ENCODE peak calls at places on chromosome 7, in seven cellular contexts. One of them, this sample, is unnamed.

GRCh38 chr7:69018200-69018599 is 580.1 kb upstream of the AUTS2 start:
- DNase-seq in memory B cell: no peak
- DNase-seq in sciatic nerve: no peak
- DNase-seq in endothelial cell of umbilical vein: no peak
- DNase-seq in activated gamma-delta T cell: no peak
- DNase-seq in cerebellum: no peak
- DNase-seq in T-helper 2 cell: no peak
- DNase-seq in this sample: no peak

GRCh38 chr7:130926021-130926691 is 192.1 kb upstream of the KLF14 start:
- DNase-seq in memory B cell: peak
- DNase-seq in endothelial cell of umbilical vein: no peak
- DNase-seq in sciatic nerve: no peak
- DNase-seq in T-helper 2 cell: no peak
- DNase-seq in activated gamma-delta T cell: peak
- DNase-seq in cerebellum: no peak
- DNase-seq in this sample: no peak

GRCh38 chr7:135147899-135148721 is at the start of gene TMEM140:
- DNase-seq in memory B cell: peak
- DNase-seq in sciatic nerve: no peak
- DNase-seq in endothelial cell of umbilical vein: peak
- DNase-seq in T-helper 2 cell: peak
- DNase-seq in activated gamma-delta T cell: no peak
- DNase-seq in cerebellum: no peak
- DNase-seq in this sample: no peak

GRCh38 chr7:71363223-71363622 is 231.3 kb downstream of the GALNT17 start:
- DNase-seq in cerebellum: no peak
- DNase-seq in T-helper 2 cell: no peak
- DNase-seq in endothelial cell of umbilical vein: no peak
- DNase-seq in sciatic nerve: no peak
- DNase-seq in memory B cell: no peak
- DNase-seq in activated gamma-delta T cell: no peak
- DNase-seq in this sample: no peak

GRCh38 chr7:74002474-74003017 is 25.4 kb upstream of the ELN start:
- DNase-seq in endothelial cell of umbilical vein: peak
- DNase-seq in sciatic nerve: no peak
- DNase-seq in T-helper 2 cell: no peak
- DNase-seq in cerebellum: no peak
- DNase-seq in activated gamma-delta T cell: no peak
- DNase-seq in memory B cell: no peak
- DNase-seq in this sample: peak

GRCh38 chr7:27143022-27143949 is at the start of gene HOXA5:
- DNase-seq in activated gamma-delta T cell: no peak
- DNase-seq in cerebellum: no peak
- DNase-seq in T-helper 2 cell: no peak
- DNase-seq in sciatic nerve: no peak
- DNase-seq in endothelial cell of umbilical vein: peak
- DNase-seq in memory B cell: peak
- DNase-seq in this sample: peak

GRCh38 chr7:147578196-147578595 is 1012.4 kb upstream of the C7orf33 start:
- DNase-seq in T-helper 2 cell: no peak
- DNase-seq in activated gamma-delta T cell: no peak
- DNase-seq in endothelial cell of umbilical vein: no peak
- DNase-seq in cerebellum: no peak
- DNase-seq in memory B cell: no peak
- DNase-seq in sciatic nerve: no peak
- DNase-seq in this sample: no peak

GRCh38 chr7:148021507-148022045 is 569.0 kb upstream of the C7orf33 start:
- DNase-seq in endothelial cell of umbilical vein: no peak
- DNase-seq in T-helper 2 cell: no peak
- DNase-seq in activated gamma-delta T cell: no peak
- DNase-seq in sciatic nerve: no peak
- DNase-seq in memory B cell: no peak
- DNase-seq in cerebellum: no peak
- DNase-seq in this sample: no peak

GRCh38 chr7:12030116-12030515 is 181.0 kb upstream of the TMEM106B start:
- DNase-seq in endothelial cell of umbilical vein: no peak
- DNase-seq in sciatic nerve: no peak
- DNase-seq in memory B cell: no peak
- DNase-seq in activated gamma-delta T cell: no peak
- DNase-seq in T-helper 2 cell: no peak
- DNase-seq in cerebellum: no peak
- DNase-seq in this sample: no peak

GRCh38 chr7:93006480-93007095 is 111.2 kb downstream of the SAMD9 start:
- DNase-seq in memory B cell: no peak
- DNase-seq in T-helper 2 cell: no peak
- DNase-seq in endothelial cell of umbilical vein: no peak
- DNase-seq in sciatic nerve: no peak
- DNase-seq in cerebellum: no peak
- DNase-seq in activated gamma-delta T cell: no peak
- DNase-seq in this sample: no peak

GRCh38 chr7:10798044-10798443 is 175.6 kb upstream of the PHF14 start:
- DNase-seq in activated gamma-delta T cell: no peak
- DNase-seq in sciatic nerve: no peak
- DNase-seq in cerebellum: no peak
- DNase-seq in memory B cell: no peak
- DNase-seq in T-helper 2 cell: no peak
- DNase-seq in endothelial cell of umbilical vein: no peak
- DNase-seq in this sample: no peak

GRCh38 chr7:93159490-93159889 is 11.3 kb upstream of the SAMD9L start:
- DNase-seq in sciatic nerve: no peak
- DNase-seq in T-helper 2 cell: no peak
- DNase-seq in activated gamma-delta T cell: no peak
- DNase-seq in memory B cell: no peak
- DNase-seq in cerebellum: no peak
- DNase-seq in endothelial cell of umbilical vein: no peak
- DNase-seq in this sample: no peak

GRCh38 chr7:26504417-26504816 is 212.8 kb downstream of the SNX10 start:
- DNase-seq in T-helper 2 cell: no peak
- DNase-seq in activated gamma-delta T cell: no peak
- DNase-seq in cerebellum: no peak
- DNase-seq in endothelial cell of umbilical vein: peak
- DNase-seq in sciatic nerve: no peak
- DNase-seq in memory B cell: no peak
- DNase-seq in this sample: no peak

GRCh38 chr7:2956526-2957368 is 86.9 kb downstream of the CARD11 start:
- DNase-seq in activated gamma-delta T cell: no peak
- DNase-seq in sciatic nerve: peak
- DNase-seq in endothelial cell of umbilical vein: peak
- DNase-seq in memory B cell: no peak
- DNase-seq in cerebellum: no peak
- DNase-seq in T-helper 2 cell: no peak
- DNase-seq in this sample: peak

GRCh38 chr7:116673504-116673865 is 1.5 kb downstream of the MET start:
- DNase-seq in activated gamma-delta T cell: no peak
- DNase-seq in cerebellum: no peak
- DNase-seq in endothelial cell of umbilical vein: peak
- DNase-seq in T-helper 2 cell: no peak
- DNase-seq in sciatic nerve: no peak
- DNase-seq in memory B cell: no peak
- DNase-seq in this sample: no peak

GRCh38 chr7:87816389-87816788 is 59.8 kb downstream of the SLC25A40 start:
- DNase-seq in endothelial cell of umbilical vein: no peak
- DNase-seq in T-helper 2 cell: no peak
- DNase-seq in memory B cell: no peak
- DNase-seq in activated gamma-delta T cell: no peak
- DNase-seq in sciatic nerve: no peak
- DNase-seq in cerebellum: no peak
- DNase-seq in this sample: no peak

GRCh38 chr7:87570178-87570577 is 30.5 kb downstream of the ABCB1 start:
- DNase-seq in memory B cell: no peak
- DNase-seq in activated gamma-delta T cell: no peak
- DNase-seq in cerebellum: no peak
- DNase-seq in sciatic nerve: no peak
- DNase-seq in T-helper 2 cell: no peak
- DNase-seq in endothelial cell of umbilical vein: no peak
- DNase-seq in this sample: no peak

GRCh38 chr7:31122649-31123058 is 70.5 kb downstream of the ADCYAP1R1 start:
- DNase-seq in memory B cell: no peak
- DNase-seq in cerebellum: peak
- DNase-seq in endothelial cell of umbilical vein: peak
- DNase-seq in T-helper 2 cell: no peak
- DNase-seq in activated gamma-delta T cell: no peak
- DNase-seq in sciatic nerve: peak
- DNase-seq in this sample: no peak

GRCh38 chr7:141708053-141708452 is at the start of gene WEE2:
- DNase-seq in memory B cell: no peak
- DNase-seq in sciatic nerve: no peak
- DNase-seq in cerebellum: no peak
- DNase-seq in activated gamma-delta T cell: no peak
- DNase-seq in endothelial cell of umbilical vein: no peak
- DNase-seq in T-helper 2 cell: no peak
- DNase-seq in this sample: no peak